ENCODE peak calls at places on chromosomes 4 and X, in six cellular contexts. M is neural progenitor cell; S is endodermal cell; V is GM23248; J is CD8-positive, alpha-beta memory T cell; C is mammary epithelial cell. F is an unnamed sample. For H3K9me3 and H3K4me1, the result is how much of the 10 kb centered on the place peaks cover.

GRCh38 chr4:125317526-125317880 is 2.7 kb downstream of the FAT4 start:
- DNase-seq in M (peak), S (peak), V (peak), J (no peak), C (peak), F (peak)

GRCh38 chr4:94181815-94182214 is 25.9 kb upstream of the SMARCAD1 start:
- DNase-seq in M (no peak), S (no peak), V (no peak), J (no peak), C (no peak), F (no peak)

GRCh38 chr4:8440491-8441311 is at the start of the genes ACOX3 and TRMT44:
- DNase-seq in M (peak), S (peak), V (peak), J (peak), C (peak), F (peak)

GRCh38 chr4:183621875-183622274 is 37.1 kb downstream of the RWDD4 start:
- DNase-seq in M (no peak), S (no peak), V (no peak), J (no peak), C (no peak), F (no peak)

GRCh38 chr4:62455871-62456270 is 1255.7 kb downstream of the ADGRL3 start:
- DNase-seq in M (no peak), S (no peak), V (no peak), J (no peak), C (peak), F (no peak)

GRCh38 chrX:153351981-153352380 is 18.0 kb downstream of the ZNF275 start:
- DNase-seq in M (no peak), S (no peak), V (no peak), J (no peak), C (no peak), F (no peak)

GRCh38 chr4:147289181-147289580 is 191.7 kb upstream of the EDNRA start:
- DNase-seq in M (no peak), S (no peak), V (no peak), J (no peak), C (peak), F (no peak)

GRCh38 chr4:147965056-147965455 is 233.2 kb downstream of the ARHGAP10 start:
- DNase-seq in M (no peak), S (no peak), V (no peak), J (no peak), C (no peak), F (no peak)

GRCh38 chrX:24372021-24372763 is 11.8 kb downstream of the SUPT20HL1 start:
- DNase-seq in M (peak), S (peak), V (no peak), J (no peak), C (no peak), F (no peak)

GRCh38 chr4:38223306-38223705 is 263.1 kb downstream of the PTTG2 start:
- DNase-seq in M (no peak), S (no peak), V (no peak), J (no peak), C (no peak), F (peak)

GRCh38 chr4:33924239-33924638 is 2320.1 kb downstream of the ARAP2 start:
- DNase-seq in M (peak), S (peak), V (peak), J (no peak), C (peak), F (no peak)

GRCh38 chr4:121773873-121774272 is 8.9 kb upstream of the SMIM43 start:
- DNase-seq in M (no peak), S (peak), V (no peak), J (no peak), C (no peak), F (no peak)

GRCh38 chr4:73705721-73706120 is 34.6 kb upstream of the CXCL8 start:
- DNase-seq in M (no peak), S (no peak), V (peak), J (no peak), C (peak), F (no peak)

GRCh38 chr4:76611164-76611563 is 176.1 kb downstream of the SHROOM3 start:
- DNase-seq in M (no peak), S (peak), V (peak), J (no peak), C (no peak), F (no peak)

GRCh38 chr4:20616848-20617247 is 83.4 kb upstream of the PACRGL start:
- DNase-seq in M (no peak), S (no peak), V (no peak), J (no peak), C (no peak), F (no peak)

GRCh38 chr4:177596035-177596434 is 153.8 kb upstream of the AGA start:
- DNase-seq in M (peak), S (peak), V (peak), J (no peak), C (peak), F (peak)

GRCh38 chr4:55865228-55865806 is 11.9 kb downstream of the EXOC1 start:
- DNase-seq in M (no peak), S (no peak), V (peak), J (no peak), C (peak), F (no peak)

GRCh38 chr4:42278709-42279324 is 118.5 kb upstream of the SHISA3 start:
- DNase-seq in M (no peak), S (peak), V (no peak), J (no peak), C (no peak), F (no peak)

GRCh38 chr4:163540977-163541376 is 46.5 kb downstream of the TMA16 start:
- DNase-seq in M (no peak), S (no peak), V (peak), J (no peak), C (peak), F (peak)

GRCh38 chr4:182533948-182534347 is 290.7 kb downstream of the TENM3 start:
- DNase-seq in M (no peak), S (no peak), V (peak), J (no peak), C (peak), F (no peak)

GRCh38 chr4:112348488-112349158 is 51.5 kb downstream of the ALPK1 start:
- DNase-seq in M (peak), S (peak), V (peak), J (no peak), C (peak), F (peak)

GRCh38 chr4:184268574-184269160 is 51.0 kb upstream of the ENPP6 start:
- DNase-seq in M (no peak), S (peak), V (peak), J (no peak), C (no peak), F (no peak)

GRCh38 chrX:149060921-149061320 is 444.2 kb downstream of the IDS start:
- DNase-seq in M (no peak), S (no peak), V (peak), J (no peak), C (peak), F (no peak)

GRCh38 chr4:181677621-181678020 is 565.6 kb upstream of the TENM3 start:
- DNase-seq in M (no peak), S (no peak), V (no peak), J (no peak), C (no peak), F (no peak)

GRCh38 chr4:153060191-153060590 is 124.1 kb downstream of the FHDC1 start:
- DNase-seq in M (no peak), S (no peak), V (no peak), J (no peak), C (no peak), F (no peak)

GRCh38 chr4:88866862-88867550 is 169.4 kb upstream of the NAP1L5 start:
- DNase-seq in M (no peak), S (no peak), V (peak), J (no peak), C (peak), F (peak)

GRCh38 chrX:130111220-130111934 is 1.1 kb upstream of the ELF4 start:
- DNase-seq in M (no peak), S (no peak), V (peak), J (no peak), C (peak), F (peak)

GRCh38 chrX:19731307-19731706 is 156.1 kb downstream of the SH3KBP1 start:
- DNase-seq in M (no peak), S (no peak), V (no peak), J (no peak), C (no peak), F (no peak)

GRCh38 chrX:71978164-71978563 is 67.5 kb downstream of the NHSL2 start:
- DNase-seq in M (no peak), S (no peak), V (no peak), J (no peak), C (no peak), F (no peak)

GRCh38 chrX:107678957-107679740 is 50.8 kb downstream of the PRPS1 start:
- DNase-seq in M (no peak), S (peak), V (peak), J (peak), C (peak), F (no peak)

GRCh38 chr4:38071801-38072567 is 111.8 kb downstream of the PTTG2 start:
- DNase-seq in M (no peak), S (no peak), V (no peak), J (no peak), C (no peak), F (no peak)

GRCh38 chr4:122583906-122584305 is 37.0 kb downstream of the IL21 start:
- DNase-seq in M (no peak), S (no peak), V (peak), J (no peak), C (peak), F (peak)

GRCh38 chr4:1057403-1057745 is 45.9 kb downstream of the FGFRL1 start:
- DNase-seq in M (no peak), S (peak), V (no peak), J (no peak), C (no peak), F (no peak)

GRCh38 chr4:113869743-113870375 is 108.3 kb upstream of the CAMK2D start:
- DNase-seq in M (no peak), S (no peak), V (peak), J (no peak), C (peak), F (peak)

GRCh38 chr4:25656031-25656430 is 380 bp downstream of the SLC34A2 start:
- DNase-seq in M (no peak), S (no peak), V (no peak), J (no peak), C (no peak), F (no peak)

GRCh38 chr4:184805462-184806245 is 20.1 kb downstream of the ACSL1 start:
- DNase-seq in M (no peak), S (peak), V (no peak), J (no peak), C (no peak), F (peak)

GRCh38 chr4:154618708-154619315 is 6.4 kb upstream of the FGG start:
- DNase-seq in M (peak), S (peak), V (peak), J (peak), C (peak), F (no peak)

DNA sequence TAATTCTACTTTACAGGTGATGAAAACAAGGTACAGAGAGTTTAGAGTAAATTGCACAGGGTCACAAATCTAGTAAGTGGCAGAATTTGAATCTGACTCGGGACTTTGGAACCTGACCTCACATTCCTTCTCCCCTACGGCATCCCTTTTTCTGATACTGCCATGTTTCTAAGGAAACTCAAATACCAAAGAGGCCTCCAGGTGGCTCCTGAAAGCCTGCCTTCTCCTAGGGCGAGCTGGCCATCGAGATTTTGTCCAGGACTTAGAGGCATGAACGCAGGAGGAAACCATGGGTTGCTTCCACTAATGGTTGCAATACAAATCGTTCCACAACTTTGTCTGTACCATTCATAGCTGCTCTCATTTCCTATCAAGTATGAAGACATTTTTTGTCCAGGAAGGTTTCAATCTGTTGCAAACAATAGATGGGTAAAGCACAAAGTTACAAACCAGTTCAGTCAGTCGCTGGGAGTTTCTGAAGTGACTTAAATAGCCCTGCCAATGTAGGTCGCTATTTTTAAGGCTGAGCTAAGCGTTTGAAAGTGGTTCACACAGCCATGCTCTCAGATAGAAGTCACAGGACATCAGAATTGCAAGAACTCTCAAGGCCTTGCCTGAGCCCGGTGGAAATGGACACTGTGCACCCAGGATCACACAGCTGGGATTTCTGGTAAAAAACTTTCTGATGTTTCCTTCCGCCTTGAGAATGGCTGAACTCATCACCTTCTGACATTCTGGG is 296.6 kb upstream of the PRPS2 start:
- DNase-seq in M (no peak), S (no peak), V (no peak), J (no peak), C (no peak), F (no peak)
- H3K4me3 ChIP-seq in M (no peak), S (no peak), V (no peak), J (no peak), C (no peak), F (no peak)

DNA sequence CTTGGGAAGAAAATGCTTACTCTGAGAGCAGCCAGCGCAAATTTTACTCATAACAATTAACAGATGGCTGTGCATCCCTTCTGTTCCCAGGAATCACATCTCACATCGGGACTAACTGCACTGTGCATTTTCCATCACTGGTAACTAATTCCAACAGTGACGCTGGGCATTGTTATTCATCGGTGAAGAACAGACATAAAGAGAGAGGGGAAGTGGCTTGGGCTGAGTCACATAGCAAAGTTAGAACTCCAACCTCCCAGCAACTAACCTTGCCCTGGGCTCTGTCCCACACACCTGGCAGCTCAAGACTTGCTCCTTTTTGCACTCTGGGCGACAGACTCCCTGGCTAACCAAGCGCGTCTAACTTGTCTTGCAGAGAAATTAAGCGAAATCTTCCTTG is 6.4 kb upstream of the LONRF3 start:
- DNase-seq in M (no peak), S (no peak), V (peak), J (no peak), C (peak), F (no peak)
- H3K9me3 ChIP-seq in M (under half), S (under half), V (under half), J (under half), C (under half), F (under half)

GRCh38 chrX:2699959-2700358 is 8.9 kb downstream of the CD99 start:
- DNase-seq in M (no peak), S (no peak), V (no peak), J (no peak), C (no peak), F (no peak)
- H3K4me1 ChIP-seq in M (under half), S (under half), V (half or more), J (half or more), C (under half), F (under half)

GRCh38 chr4:71635094-71635493 is 148.8 kb downstream of the GC start:
- DNase-seq in M (no peak), S (no peak), V (no peak), J (no peak), C (no peak), F (no peak)
- H3K4me3 ChIP-seq in M (no peak), S (no peak), V (no peak), J (no peak), C (no peak), F (no peak)

DNA sequence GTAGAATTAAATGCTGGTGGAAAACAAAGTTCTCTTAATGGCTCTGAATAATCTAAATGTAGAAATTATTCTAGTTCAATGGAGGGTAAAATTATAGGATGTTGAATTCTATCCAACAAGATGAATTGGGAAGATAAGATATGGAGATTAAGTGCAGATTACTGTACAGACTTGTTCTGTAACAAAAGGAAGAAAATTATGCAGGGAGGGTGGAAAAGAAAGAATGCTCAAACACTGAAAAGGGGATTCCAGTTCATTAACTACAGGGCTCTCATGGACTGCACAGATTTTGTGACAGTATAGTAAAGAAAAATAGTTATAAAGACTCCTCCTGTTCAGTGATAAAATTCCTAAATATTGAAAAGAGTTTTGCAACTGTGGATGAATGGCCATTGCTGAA is 1794.0 kb upstream of the PCDH7 start:
- DNase-seq in M (no peak), S (no peak), V (no peak), J (no peak), C (no peak), F (no peak)
- H3K9me3 ChIP-seq in M (under half), S (under half), V (under half), J (under half), C (under half), F (under half)

DNA sequence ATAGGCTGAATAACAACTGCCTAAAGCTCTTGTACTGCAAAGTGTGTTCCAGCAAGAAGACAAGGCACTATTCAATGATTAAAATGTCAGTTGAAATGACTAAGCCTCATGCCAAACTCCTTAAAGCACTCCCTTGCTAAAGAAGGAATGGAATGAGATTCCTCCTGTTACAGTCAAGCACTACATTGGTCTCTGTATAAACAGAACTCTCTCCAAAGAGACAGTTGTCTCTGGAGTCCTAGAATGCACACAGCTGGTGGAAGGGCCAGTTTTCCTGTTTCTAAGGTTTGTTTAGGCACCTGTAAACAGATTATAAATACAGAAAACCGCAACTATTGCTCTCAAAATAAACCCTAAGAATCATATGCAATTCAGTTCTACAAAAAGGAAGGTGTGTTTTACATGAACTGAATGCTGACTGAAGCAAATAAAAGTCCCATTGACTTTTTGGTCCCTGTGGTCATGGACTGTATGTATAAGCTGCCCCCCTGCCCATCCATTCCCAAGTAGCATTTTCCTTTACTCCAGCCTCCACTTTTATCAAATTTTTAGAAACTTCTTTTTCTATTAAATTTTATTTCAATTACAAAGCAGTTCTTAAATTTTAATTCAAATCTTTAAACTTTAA is 47.0 kb downstream of the FAT1 start:
- DNase-seq in M (peak), S (no peak), V (peak), J (no peak), C (peak), F (no peak)
- H3K4me1 ChIP-seq in M (under half), S (under half), V (under half), J (under half), C (under half), F (under half)

GRCh38 chr4:5893013-5893580 is at the start of gene CRMP1:
- DNase-seq in M (peak), S (peak), V (peak), J (no peak), C (no peak), F (peak)

GRCh38 chr4:5892321-5893012 is 419 bp downstream of the CRMP1 start:
- DNase-seq in M (peak), S (peak), V (no peak), J (no peak), C (no peak), F (peak)

GRCh38 chr4:5890063-5890727 is 2.7 kb downstream of the CRMP1 start:
- DNase-seq in M (peak), S (peak), V (no peak), J (no peak), C (no peak), F (peak)

GRCh38 chr4:5893591-5893990 is 705 bp upstream of the CRMP1 start:
- DNase-seq in M (no peak), S (no peak), V (no peak), J (no peak), C (no peak), F (peak)

DNA sequence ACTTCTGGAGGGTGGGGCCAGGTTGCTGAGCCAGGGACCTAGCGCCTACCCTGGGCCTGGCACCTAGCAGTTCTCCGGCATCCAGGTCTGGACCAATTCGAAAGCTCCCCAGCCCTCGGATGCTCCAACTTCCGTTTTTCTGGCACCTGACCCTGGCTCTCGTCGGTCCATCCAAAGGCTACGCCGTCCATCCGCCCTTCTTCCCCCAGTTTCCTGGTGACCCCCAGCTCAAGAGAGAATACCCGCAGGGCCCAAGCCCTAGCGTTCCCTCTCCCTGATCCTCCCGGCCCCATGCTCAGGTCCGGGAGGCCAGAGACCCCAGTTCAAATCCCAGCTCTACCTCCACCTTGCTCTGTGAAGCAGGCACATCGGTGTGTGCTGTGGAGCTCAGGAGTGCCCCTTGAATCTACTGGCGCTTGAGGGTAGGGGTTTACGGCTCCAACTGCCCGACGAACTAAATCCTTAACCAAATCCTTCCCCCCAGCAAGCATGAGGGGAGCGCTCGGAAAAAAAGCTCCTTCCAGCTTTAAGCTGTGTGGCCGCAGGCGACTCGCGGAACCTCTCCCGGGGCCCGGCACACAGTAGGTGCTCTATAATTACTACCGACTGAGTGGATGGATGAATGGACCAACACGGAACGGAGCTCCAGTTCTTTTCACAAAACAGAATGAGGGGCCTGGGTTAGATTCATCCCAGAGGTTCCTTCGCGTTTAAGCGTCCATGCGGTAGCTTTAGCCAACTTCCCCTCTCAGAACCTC is 1.1 kb downstream of the CRMP1 start:
- DNase-seq in M (peak), S (no peak), V (no peak), J (no peak), C (no peak), F (peak)
- H3K4me3 ChIP-seq in M (no peak), S (no peak), V (no peak), J (no peak), C (no peak), F (no peak)